ENCODE peak calls at places on chromosomes 12 and 14, in eight cellular contexts. R is CD14-positive monocyte, T is fibroblast of gingiva, I is RPMI7951, J is NCI-H2081, U is colonic mucosa, N is AG04450, Q is Calu3. B is an unnamed sample.
A peak's percentile ranks its signal among the peaks of the same experiment; 100 is the strongest.

GRCh38 chr12:121776190-121777098 is 17.0 kb downstream of the RHOF start:
- DNase-seq in R (peak; percentile 85), T (peak; percentile 38), I (peak; percentile 43), J (peak; percentile 45), U (peak; percentile 90), N (no peak), Q (peak; percentile 93), B (peak; percentile 61)

GRCh38 chr14:64501326-64502171 is 2.1 kb downstream of the ZBTB25 start:
- DNase-seq in R (no peak), T (peak; percentile 40), I (peak; percentile 88), J (peak; percentile 47), U (peak; percentile 72), N (no peak), Q (peak; percentile 38), B (peak; percentile 89)

GRCh38 chr12:131425468-131425867 is 285.4 kb upstream of the SFSWAP start:
- DNase-seq in R (no peak), T (no peak), I (no peak), J (no peak), U (no peak), N (no peak), Q (no peak), B (no peak)

GRCh38 chr12:47790676-47791350 is 17.8 kb downstream of the SLC48A1 start:
- DNase-seq in R (no peak), T (no peak), I (no peak), J (no peak), U (no peak), N (no peak), Q (no peak), B (no peak)

GRCh38 chr12:32466986-32467711 is 67.8 kb downstream of the FGD4 start:
- DNase-seq in R (no peak), T (no peak), I (no peak), J (no peak), U (no peak), N (no peak), Q (no peak), B (peak; percentile 6)

GRCh38 chr14:92941531-92941930 is 18.6 kb downstream of the CHGA start:
- DNase-seq in R (no peak), T (no peak), I (no peak), J (no peak), U (no peak), N (no peak), Q (no peak), B (no peak)

GRCh38 chr12:39905152-39905551 is 200.7 kb downstream of the SLC2A13 start:
- DNase-seq in R (no peak), T (peak; percentile 84), I (no peak), J (peak; percentile 1), U (peak; percentile 34), N (no peak), Q (no peak), B (no peak)

GRCh38 chr12:104669851-104670337 is 213.1 kb downstream of the CHST11 start:
- DNase-seq in R (peak; percentile 66), T (peak; percentile 22), I (peak; percentile 30), J (no peak), U (peak; percentile 46), N (no peak), Q (no peak), B (no peak)

GRCh38 chr14:68715032-68715924 is 77.6 kb downstream of the ZFP36L1 start:
- DNase-seq in R (peak; percentile 78), T (no peak), I (peak; percentile 80), J (no peak), U (no peak), N (no peak), Q (no peak), B (peak; percentile 58)

GRCh38 chr12:98440165-98440581 is 75.2 kb upstream of the TMPO start:
- DNase-seq in R (peak; percentile 89), T (peak; percentile 45), I (peak; percentile 82), J (no peak), U (peak; percentile 42), N (peak; percentile 66), Q (peak; percentile 41), B (peak; percentile 88)

GRCh38 chr14:53356361-53357150 is 203.4 kb upstream of the DDHD1 start:
- DNase-seq in R (no peak), T (no peak), I (no peak), J (no peak), U (no peak), N (no peak), Q (no peak), B (peak; percentile 29)

GRCh38 chr12:60498656-60499055 is 902.8 kb downstream of the SLC16A7 start:
- DNase-seq in R (no peak), T (no peak), I (no peak), J (no peak), U (no peak), N (no peak), Q (no peak), B (no peak)

GRCh38 chr12:30884804-30885203 is 41.7 kb upstream of the TSPAN11 start:
- DNase-seq in R (no peak), T (no peak), I (no peak), J (no peak), U (no peak), N (no peak), Q (peak; percentile 23), B (no peak)

GRCh38 chr12:108586306-108586705 is 11.6 kb downstream of the TMEM119 start:
- DNase-seq in R (no peak), T (no peak), I (no peak), J (no peak), U (no peak), N (no peak), Q (no peak), B (no peak)

GRCh38 chr12:84814664-84815245 is 97.8 kb downstream of the SLC6A15 start:
- DNase-seq in R (no peak), T (peak; percentile 47), I (peak; percentile 18), J (no peak), U (no peak), N (no peak), Q (no peak), B (peak; percentile 42)

GRCh38 chr14:36901846-36902245 is 240.2 kb downstream of the PAX9 start:
- DNase-seq in R (no peak), T (peak; percentile 75), I (no peak), J (no peak), U (no peak), N (no peak), Q (no peak), B (peak; percentile 3)

GRCh38 chr12:124513297-124513867 is 54.0 kb downstream of the NCOR2 start:
- DNase-seq in R (no peak), T (no peak), I (no peak), J (no peak), U (no peak), N (no peak), Q (peak; percentile 69), B (no peak)

GRCh38 chr12:90801776-90802175 is 153.2 kb downstream of the CCER1 start:
- DNase-seq in R (no peak), T (no peak), I (peak; percentile 12), J (no peak), U (no peak), N (peak; percentile 2), Q (no peak), B (peak; percentile 76)

GRCh38 chr12:27652174-27652763 is 44.0 kb upstream of the REP15 start:
- DNase-seq in R (no peak), T (peak; percentile 68), I (peak; percentile 72), J (peak; percentile 67), U (peak; percentile 76), N (peak; percentile 63), Q (peak; percentile 72), B (peak; percentile 77)

GRCh38 chr14:61456720-61457119 is 135.3 kb downstream of the PRKCH start:
- DNase-seq in R (peak; percentile 79), T (peak; percentile 65), I (peak; percentile 68), J (peak; percentile 74), U (peak; percentile 90), N (no peak), Q (peak; percentile 85), B (peak; percentile 73)

GRCh38 chr12:112353389-112353788 is 28.8 kb downstream of the HECTD4 start:
- DNase-seq in R (no peak), T (no peak), I (peak; percentile 19), J (no peak), U (no peak), N (no peak), Q (no peak), B (peak; percentile 23)

GRCh38 chr14:71931492-71932228 is 569 bp upstream of the RGS6 start:
- DNase-seq in R (no peak), T (no peak), I (no peak), J (no peak), U (no peak), N (no peak), Q (no peak), B (no peak)

GRCh38 chr12:4270670-4271432 is 2.7 kb upstream of the CCND2 start:
- DNase-seq in R (peak; percentile 70), T (no peak), I (no peak), J (no peak), U (peak; percentile 78), N (no peak), Q (no peak), B (no peak)

GRCh38 chr12:52052471-52053186 is 1.4 kb downstream of the NR4A1 start:
- DNase-seq in R (no peak), T (peak; percentile 52), I (no peak), J (no peak), U (peak; percentile 88), N (no peak), Q (peak; percentile 34), B (no peak)

GRCh38 chr14:90675399-90675798 is 140.8 kb downstream of the TTC7B start:
- DNase-seq in R (no peak), T (peak; percentile 84), I (peak; percentile 93), J (no peak), U (no peak), N (no peak), Q (no peak), B (peak; percentile 50)

GRCh38 chr12:68011206-68011881 is 22.1 kb downstream of the IFNG-AS1 start:
- DNase-seq in R (no peak), T (no peak), I (no peak), J (no peak), U (no peak), N (no peak), Q (no peak), B (no peak)

GRCh38 chr14:103879570-103880333 is 32.4 kb upstream of the PPP1R13B start:
- DNase-seq in R (no peak), T (no peak), I (no peak), J (no peak), U (peak; percentile 91), N (no peak), Q (peak; percentile 92), B (peak; percentile 47)

GRCh38 chr14:75523771-75524171 is 1.5 kb downstream of the BATF start:
- DNase-seq in R (no peak), T (no peak), I (peak; percentile 24), J (no peak), U (no peak), N (no peak), Q (no peak), B (peak; percentile 57)

GRCh38 chr14:67526181-67526580 is 6.9 kb upstream of the PLEKHH1 start:
- DNase-seq in R (no peak), T (no peak), I (no peak), J (no peak), U (no peak), N (no peak), Q (no peak), B (no peak)

GRCh38 chr12:30877110-30877875 is 49.3 kb upstream of the TSPAN11 start:
- DNase-seq in R (no peak), T (no peak), I (no peak), J (peak; percentile 31), U (no peak), N (no peak), Q (no peak), B (no peak)

GRCh38 chr12:112645586-112645985 is 146.0 kb upstream of the RPH3A start:
- DNase-seq in R (no peak), T (no peak), I (no peak), J (no peak), U (no peak), N (no peak), Q (no peak), B (no peak)

GRCh38 chr12:57461326-57461903 is 1.8 kb downstream of the GLI1 start:
- DNase-seq in R (no peak), T (peak; percentile 29), I (peak; percentile 61), J (no peak), U (peak; percentile 74), N (no peak), Q (peak; percentile 34), B (peak; percentile 73)

GRCh38 chr14:96261053-96261452 is 5.0 kb downstream of the BDKRB1 start:
- DNase-seq in R (no peak), T (no peak), I (no peak), J (peak; percentile 15), U (no peak), N (no peak), Q (no peak), B (no peak)

GRCh38 chr12:96044017-96044985 is 8.9 kb upstream of the LTA4H start:
- DNase-seq in R (no peak), T (peak; percentile 58), I (peak; percentile 60), J (no peak), U (no peak), N (peak; percentile 39), Q (no peak), B (peak; percentile 66)

B was measured in EL.